ENCODE peak calls at places on chromosomes 4 and X, in ten cellular contexts. One of them, this sample, is unnamed.

GRCh38 chr4:185839204-185839712 is 27.3 kb upstream of the SORBS2 start:
- DNase-seq in SK-N-SH: no peak
- DNase-seq in CD8-positive, alpha-beta memory T cell: no peak
- DNase-seq in SJCRH30: peak
- DNase-seq in upper lobe of right lung: no peak
- DNase-seq in SJSA1: peak
- DNase-seq in HL-60: no peak
- DNase-seq in neuronal stem cell: peak
- DNase-seq in Karpas-422: no peak
- DNase-seq in lower lobe of right lung: no peak
- DNase-seq in this sample: no peak

GRCh38 chr4:163976588-163976987 is 482.1 kb downstream of the TMA16 start:
- DNase-seq in Karpas-422: no peak
- DNase-seq in lower lobe of right lung: no peak
- DNase-seq in SJCRH30: peak
- DNase-seq in upper lobe of right lung: no peak
- DNase-seq in SK-N-SH: no peak
- DNase-seq in CD8-positive, alpha-beta memory T cell: no peak
- DNase-seq in HL-60: no peak
- DNase-seq in SJSA1: no peak
- DNase-seq in neuronal stem cell: no peak
- DNase-seq in this sample: no peak

GRCh38 chr4:152936446-152937279 is 540 bp downstream of the FHDC1 start:
- DNase-seq in SK-N-SH: peak
- DNase-seq in Karpas-422: no peak
- DNase-seq in HL-60: peak
- DNase-seq in CD8-positive, alpha-beta memory T cell: no peak
- DNase-seq in SJCRH30: peak
- DNase-seq in lower lobe of right lung: peak
- DNase-seq in neuronal stem cell: peak
- DNase-seq in SJSA1: no peak
- DNase-seq in upper lobe of right lung: peak
- DNase-seq in this sample: peak

GRCh38 chrX:33156152-33156726 is 55.1 kb downstream of the DMD start:
- DNase-seq in upper lobe of right lung: no peak
- DNase-seq in SK-N-SH: no peak
- DNase-seq in SJSA1: no peak
- DNase-seq in CD8-positive, alpha-beta memory T cell: no peak
- DNase-seq in neuronal stem cell: no peak
- DNase-seq in SJCRH30: no peak
- DNase-seq in Karpas-422: no peak
- DNase-seq in lower lobe of right lung: no peak
- DNase-seq in HL-60: no peak
- DNase-seq in this sample: no peak

GRCh38 chr4:179585761-179586160 is 2143.5 kb upstream of the AGA start:
- DNase-seq in SJSA1: no peak
- DNase-seq in SJCRH30: no peak
- DNase-seq in lower lobe of right lung: no peak
- DNase-seq in CD8-positive, alpha-beta memory T cell: no peak
- DNase-seq in HL-60: no peak
- DNase-seq in neuronal stem cell: no peak
- DNase-seq in upper lobe of right lung: no peak
- DNase-seq in Karpas-422: no peak
- DNase-seq in SK-N-SH: no peak
- DNase-seq in this sample: no peak

GRCh38 chrX:148310402-148311200 is 189.8 kb upstream of the AFF2 start:
- DNase-seq in SJCRH30: no peak
- DNase-seq in SJSA1: no peak
- DNase-seq in SK-N-SH: no peak
- DNase-seq in upper lobe of right lung: no peak
- DNase-seq in lower lobe of right lung: no peak
- DNase-seq in neuronal stem cell: no peak
- DNase-seq in CD8-positive, alpha-beta memory T cell: peak
- DNase-seq in Karpas-422: peak
- DNase-seq in HL-60: peak
- DNase-seq in this sample: no peak

GRCh38 chrX:105870465-105870864 is 48.1 kb downstream of the NRK start:
- DNase-seq in neuronal stem cell: no peak
- DNase-seq in lower lobe of right lung: no peak
- DNase-seq in Karpas-422: no peak
- DNase-seq in SJCRH30: peak
- DNase-seq in SJSA1: no peak
- DNase-seq in upper lobe of right lung: no peak
- DNase-seq in SK-N-SH: no peak
- DNase-seq in HL-60: no peak
- DNase-seq in CD8-positive, alpha-beta memory T cell: no peak
- DNase-seq in this sample: no peak

GRCh38 chrX:121191779-121192178 is 144.4 kb downstream of the GLUD2 start:
- DNase-seq in upper lobe of right lung: no peak
- DNase-seq in Karpas-422: no peak
- DNase-seq in CD8-positive, alpha-beta memory T cell: no peak
- DNase-seq in SJSA1: no peak
- DNase-seq in lower lobe of right lung: no peak
- DNase-seq in SJCRH30: no peak
- DNase-seq in SK-N-SH: no peak
- DNase-seq in HL-60: no peak
- DNase-seq in neuronal stem cell: no peak
- DNase-seq in this sample: no peak

GRCh38 chr4:4861592-4862551 is 2.4 kb downstream of the MSX1 start:
- DNase-seq in lower lobe of right lung: no peak
- DNase-seq in Karpas-422: no peak
- DNase-seq in SK-N-SH: no peak
- DNase-seq in upper lobe of right lung: no peak
- DNase-seq in SJSA1: no peak
- DNase-seq in CD8-positive, alpha-beta memory T cell: no peak
- DNase-seq in neuronal stem cell: no peak
- DNase-seq in SJCRH30: no peak
- DNase-seq in HL-60: no peak
- DNase-seq in this sample: no peak

GRCh38 chr4:4859010-4859798 is at the start of gene MSX1:
- DNase-seq in SK-N-SH: peak
- DNase-seq in lower lobe of right lung: peak
- DNase-seq in neuronal stem cell: peak
- DNase-seq in SJCRH30: peak
- DNase-seq in CD8-positive, alpha-beta memory T cell: peak
- DNase-seq in HL-60: peak
- DNase-seq in SJSA1: peak
- DNase-seq in upper lobe of right lung: peak
- DNase-seq in Karpas-422: peak
- DNase-seq in this sample: peak

GRCh38 chr4:4859799-4860380 is 425 bp downstream of the MSX1 start:
- DNase-seq in SK-N-SH: peak
- DNase-seq in neuronal stem cell: no peak
- DNase-seq in SJCRH30: peak
- DNase-seq in Karpas-422: peak
- DNase-seq in CD8-positive, alpha-beta memory T cell: no peak
- DNase-seq in lower lobe of right lung: no peak
- DNase-seq in upper lobe of right lung: no peak
- DNase-seq in SJSA1: no peak
- DNase-seq in HL-60: no peak
- DNase-seq in this sample: no peak

GRCh38 chr4:4860381-4860802 is 927 bp downstream of the MSX1 start:
- DNase-seq in CD8-positive, alpha-beta memory T cell: no peak
- DNase-seq in SJSA1: no peak
- DNase-seq in upper lobe of right lung: no peak
- DNase-seq in neuronal stem cell: no peak
- DNase-seq in HL-60: no peak
- DNase-seq in SK-N-SH: no peak
- DNase-seq in SJCRH30: no peak
- DNase-seq in lower lobe of right lung: no peak
- DNase-seq in Karpas-422: peak
- DNase-seq in this sample: no peak

GRCh38 chr4:4860803-4861591 is 1.5 kb downstream of the MSX1 start:
- DNase-seq in upper lobe of right lung: no peak
- DNase-seq in SJCRH30: peak
- DNase-seq in neuronal stem cell: no peak
- DNase-seq in HL-60: no peak
- DNase-seq in CD8-positive, alpha-beta memory T cell: no peak
- DNase-seq in lower lobe of right lung: no peak
- DNase-seq in SK-N-SH: peak
- DNase-seq in SJSA1: peak
- DNase-seq in Karpas-422: no peak
- DNase-seq in this sample: no peak
- H3K27ac ChIP-seq in upper lobe of right lung: no peak
- H3K27ac ChIP-seq in SJCRH30: no peak
- H3K27ac ChIP-seq in neuronal stem cell: no peak
- H3K27ac ChIP-seq in HL-60: no peak
- H3K27ac ChIP-seq in CD8-positive, alpha-beta memory T cell: no peak
- H3K27ac ChIP-seq in lower lobe of right lung: peak
- H3K27ac ChIP-seq in SK-N-SH: no peak
- H3K27ac ChIP-seq in SJSA1: peak
- H3K27ac ChIP-seq in Karpas-422: no peak
- H3K27ac ChIP-seq in this sample: no peak

DNA sequence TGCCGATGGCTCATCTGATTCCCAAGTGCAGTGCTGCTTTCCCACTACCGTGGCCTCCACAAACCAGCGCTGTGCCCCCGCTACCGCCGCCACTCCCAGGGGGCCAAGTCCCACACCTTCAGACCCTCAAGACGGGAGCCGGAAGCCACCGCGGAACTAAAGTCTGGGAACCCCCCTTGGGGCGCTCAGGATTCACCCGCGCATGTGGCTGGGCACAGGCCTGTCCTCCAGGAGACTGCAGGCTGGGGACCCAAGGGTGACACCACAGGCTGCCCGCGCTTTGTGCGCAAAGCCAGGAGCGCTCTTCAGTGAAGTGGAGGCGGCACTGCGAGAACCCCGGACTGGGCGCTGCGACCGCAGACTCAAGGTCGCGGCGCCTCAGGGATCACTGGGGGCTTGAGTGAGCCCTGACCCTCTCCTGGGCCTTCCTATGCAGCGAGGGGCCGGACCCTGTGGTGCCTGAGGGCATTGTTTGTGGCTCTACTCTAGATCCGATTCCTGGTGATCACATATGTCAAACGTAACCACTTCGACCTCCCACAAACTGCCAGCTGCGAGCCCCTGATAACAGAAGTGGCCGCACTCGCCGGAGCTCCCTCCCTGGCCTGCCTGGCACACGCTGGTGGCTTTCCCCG is 20.4 kb upstream of the TBC1D14 start:
- DNase-seq in SJCRH30: no peak
- DNase-seq in lower lobe of right lung: no peak
- DNase-seq in SJSA1: no peak
- DNase-seq in SK-N-SH: no peak
- DNase-seq in Karpas-422: no peak
- DNase-seq in CD8-positive, alpha-beta memory T cell: no peak
- DNase-seq in neuronal stem cell: no peak
- DNase-seq in HL-60: no peak
- DNase-seq in upper lobe of right lung: peak
- DNase-seq in this sample: no peak
- H3K27ac ChIP-seq in SJCRH30: no peak
- H3K27ac ChIP-seq in lower lobe of right lung: no peak
- H3K27ac ChIP-seq in SJSA1: no peak
- H3K27ac ChIP-seq in SK-N-SH: no peak
- H3K27ac ChIP-seq in Karpas-422: no peak
- H3K27ac ChIP-seq in CD8-positive, alpha-beta memory T cell: no peak
- H3K27ac ChIP-seq in neuronal stem cell: no peak
- H3K27ac ChIP-seq in HL-60: no peak
- H3K27ac ChIP-seq in upper lobe of right lung: no peak
- H3K27ac ChIP-seq in this sample: no peak

DNA sequence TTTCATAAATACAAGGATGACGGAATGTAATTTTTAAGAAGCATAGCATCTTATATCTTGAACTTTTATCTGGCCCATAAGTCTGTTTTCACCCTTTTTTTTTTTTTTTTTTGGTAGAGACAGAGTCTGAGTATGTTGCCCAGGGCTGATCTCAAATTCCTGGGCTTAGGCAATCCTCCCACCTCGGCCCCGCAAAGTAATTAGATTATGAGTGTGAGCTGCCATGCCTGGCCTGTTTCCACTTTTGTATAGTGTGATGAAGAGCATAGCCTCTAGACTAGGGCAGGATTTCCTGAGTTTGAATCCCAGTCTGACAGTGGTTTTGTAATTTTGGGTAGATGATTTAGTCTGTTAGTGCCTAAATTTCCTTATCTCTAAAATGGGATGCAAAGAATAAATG is 11.0 kb downstream of the STIM2 start:
- DNase-seq in SJSA1: no peak
- DNase-seq in CD8-positive, alpha-beta memory T cell: no peak
- DNase-seq in Karpas-422: no peak
- DNase-seq in SJCRH30: peak
- DNase-seq in upper lobe of right lung: no peak
- DNase-seq in HL-60: no peak
- DNase-seq in SK-N-SH: peak
- DNase-seq in lower lobe of right lung: no peak
- DNase-seq in neuronal stem cell: no peak
- DNase-seq in this sample: peak
- H3K27ac ChIP-seq in SJSA1: no peak
- H3K27ac ChIP-seq in CD8-positive, alpha-beta memory T cell: no peak
- H3K27ac ChIP-seq in Karpas-422: no peak
- H3K27ac ChIP-seq in SJCRH30: no peak
- H3K27ac ChIP-seq in upper lobe of right lung: no peak
- H3K27ac ChIP-seq in HL-60: no peak
- H3K27ac ChIP-seq in SK-N-SH: no peak
- H3K27ac ChIP-seq in lower lobe of right lung: no peak
- H3K27ac ChIP-seq in neuronal stem cell: no peak
- H3K27ac ChIP-seq in this sample: no peak

GRCh38 chrX:54481751-54482150 is 14.3 kb downstream of the FGD1 start:
- DNase-seq in HL-60: no peak
- DNase-seq in upper lobe of right lung: no peak
- DNase-seq in CD8-positive, alpha-beta memory T cell: no peak
- DNase-seq in SJCRH30: no peak
- DNase-seq in lower lobe of right lung: no peak
- DNase-seq in SK-N-SH: peak
- DNase-seq in SJSA1: no peak
- DNase-seq in neuronal stem cell: no peak
- DNase-seq in Karpas-422: no peak
- DNase-seq in this sample: peak

GRCh38 chrX:54483946-54484345 is 12.1 kb downstream of the FGD1 start:
- DNase-seq in CD8-positive, alpha-beta memory T cell: no peak
- DNase-seq in HL-60: no peak
- DNase-seq in SK-N-SH: no peak
- DNase-seq in SJCRH30: no peak
- DNase-seq in upper lobe of right lung: no peak
- DNase-seq in Karpas-422: no peak
- DNase-seq in lower lobe of right lung: no peak
- DNase-seq in SJSA1: no peak
- DNase-seq in neuronal stem cell: no peak
- DNase-seq in this sample: no peak

GRCh38 chrX:54479471-54480122 is 16.4 kb downstream of the FGD1 start:
- DNase-seq in lower lobe of right lung: no peak
- DNase-seq in HL-60: no peak
- DNase-seq in SJCRH30: peak
- DNase-seq in Karpas-422: no peak
- DNase-seq in SJSA1: no peak
- DNase-seq in upper lobe of right lung: no peak
- DNase-seq in CD8-positive, alpha-beta memory T cell: no peak
- DNase-seq in SK-N-SH: no peak
- DNase-seq in neuronal stem cell: no peak
- DNase-seq in this sample: peak

GRCh38 chrX:54484666-54485065 is 11.4 kb downstream of the FGD1 start:
- DNase-seq in Karpas-422: no peak
- DNase-seq in HL-60: no peak
- DNase-seq in upper lobe of right lung: no peak
- DNase-seq in SJSA1: no peak
- DNase-seq in neuronal stem cell: no peak
- DNase-seq in SK-N-SH: peak
- DNase-seq in lower lobe of right lung: no peak
- DNase-seq in SJCRH30: no peak
- DNase-seq in CD8-positive, alpha-beta memory T cell: no peak
- DNase-seq in this sample: no peak

DNA sequence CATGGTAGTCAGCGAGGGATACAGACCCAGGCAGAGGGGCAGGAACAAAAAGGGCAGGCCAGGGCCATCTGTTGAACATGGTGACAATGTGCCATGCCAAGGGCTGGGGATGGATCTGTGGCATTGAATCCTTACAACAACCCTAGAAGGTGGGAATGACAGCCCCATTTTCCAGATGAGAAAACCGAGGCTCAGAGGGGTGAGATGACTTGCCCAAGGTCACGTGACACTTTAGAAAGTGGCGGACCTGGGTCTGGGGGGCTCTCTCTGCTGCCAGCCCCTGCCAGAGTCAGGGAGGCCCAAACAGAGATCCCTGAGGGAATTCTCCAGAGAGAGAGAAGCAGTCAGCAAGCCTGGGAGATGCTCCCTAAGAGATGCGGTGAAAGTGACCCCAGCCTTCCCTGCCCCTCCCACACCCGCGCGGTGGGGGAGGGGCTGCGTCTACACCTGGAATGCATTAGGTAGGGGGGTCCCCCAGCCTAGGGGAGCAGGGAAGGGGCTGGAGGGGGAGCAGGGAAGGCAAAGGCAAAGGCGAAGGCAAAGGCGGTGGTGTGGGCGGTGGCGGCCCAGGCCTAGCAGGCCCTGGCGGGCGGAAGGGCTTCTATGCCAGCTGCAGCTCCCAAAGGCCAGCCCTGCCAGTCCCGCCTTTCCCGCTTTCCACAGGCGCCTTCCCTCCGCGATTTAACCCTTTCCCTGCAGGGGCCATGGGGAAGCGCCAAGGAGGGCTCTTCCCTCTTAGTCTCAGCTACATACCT is 13.0 kb downstream of the FGD1 start:
- DNase-seq in HL-60: no peak
- DNase-seq in lower lobe of right lung: no peak
- DNase-seq in SJCRH30: no peak
- DNase-seq in SK-N-SH: peak
- DNase-seq in neuronal stem cell: no peak
- DNase-seq in upper lobe of right lung: no peak
- DNase-seq in SJSA1: no peak
- DNase-seq in CD8-positive, alpha-beta memory T cell: no peak
- DNase-seq in Karpas-422: no peak
- DNase-seq in this sample: no peak
- H3K27ac ChIP-seq in HL-60: no peak
- H3K27ac ChIP-seq in lower lobe of right lung: peak
- H3K27ac ChIP-seq in SJCRH30: no peak
- H3K27ac ChIP-seq in SK-N-SH: peak
- H3K27ac ChIP-seq in neuronal stem cell: no peak
- H3K27ac ChIP-seq in upper lobe of right lung: peak
- H3K27ac ChIP-seq in SJSA1: no peak
- H3K27ac ChIP-seq in CD8-positive, alpha-beta memory T cell: no peak
- H3K27ac ChIP-seq in Karpas-422: no peak
- H3K27ac ChIP-seq in this sample: no peak